ENCODE peak calls at places on chromosomes 6 and 20, in six cellular contexts. U is GM12865; G is mesendoderm; M is GM23248; V is CD8-positive, alpha-beta memory T cell; Z is breast epithelium. K is an unnamed sample.

GRCh38 chr20:36847009-36847709 is 28.8 kb upstream of the TLDC2 start:
- DNase-seq in M (peak), G (peak), Z (peak), V (no peak), U (no peak), K (peak)

GRCh38 chr20:54123587-54124180 is 50.1 kb downstream of the CYP24A1 start:
- DNase-seq in U (no peak), V (no peak), G (peak), Z (peak), M (peak), K (peak)

GRCh38 chr6:2921520-2922115 is 18.5 kb upstream of the SERPINB9 start:
- DNase-seq in G (no peak), Z (peak), V (no peak), M (no peak), U (no peak), K (no peak)

GRCh38 chr6:168374541-168375071 is 55.0 kb upstream of the DACT2 start:
- DNase-seq in U (no peak), V (no peak), Z (no peak), M (no peak), G (no peak), K (no peak)

GRCh38 chr20:21522479-21523397 is 8.9 kb upstream of the NKX2-2 start:
- DNase-seq in G (peak), U (no peak), Z (peak), V (no peak), M (no peak), K (no peak)

GRCh38 chr6:170265655-170266054 is 25.2 kb downstream of the DLL1 start:
- DNase-seq in G (no peak), M (no peak), Z (no peak), V (no peak), U (no peak), K (no peak)

GRCh38 chr20:51326241-51326819 is 216.2 kb downstream of the NFATC2 start:
- DNase-seq in Z (no peak), M (peak), U (peak), V (peak), G (peak), K (no peak)

GRCh38 chr6:52352239-52353008 is 9.5 kb upstream of the PAQR8 start:
- DNase-seq in Z (peak), V (no peak), M (peak), G (peak), U (peak), K (peak)

GRCh38 chr6:109349419-109349987 is 32.8 kb downstream of the CD164 start:
- DNase-seq in M (peak), G (no peak), Z (no peak), V (no peak), U (no peak), K (peak)

GRCh38 chr20:11703119-11703518 is 214.6 kb upstream of the BTBD3 start:
- DNase-seq in G (no peak), U (no peak), Z (no peak), M (no peak), V (no peak), K (no peak)

GRCh38 chr6:2254747-2255146 is 9.3 kb upstream of the GMDS start:
- DNase-seq in U (no peak), M (no peak), V (no peak), G (no peak), Z (no peak), K (no peak)

GRCh38 chr6:5116243-5116991 is 31.3 kb downstream of the PPP1R3G start:
- DNase-seq in G (no peak), M (peak), U (no peak), V (no peak), Z (no peak), K (no peak)

GRCh38 chr20:21944227-21944626 is 238.8 kb downstream of the PAX1 start:
- DNase-seq in V (no peak), U (no peak), Z (no peak), M (no peak), G (no peak), K (no peak)

GRCh38 chr6:142848969-142849368 is 96.0 kb downstream of the HIVEP2 start:
- DNase-seq in Z (no peak), M (no peak), V (no peak), U (no peak), G (no peak), K (no peak)

GRCh38 chr6:56988145-56988544 is 33.2 kb downstream of the BEND6 start:
- DNase-seq in M (no peak), G (no peak), V (no peak), U (no peak), Z (no peak), K (no peak)

GRCh38 chr6:41721396-41721795 is 14.0 kb downstream of the TFEB start:
- DNase-seq in G (no peak), M (no peak), V (no peak), U (no peak), Z (no peak), K (no peak)

DNA sequence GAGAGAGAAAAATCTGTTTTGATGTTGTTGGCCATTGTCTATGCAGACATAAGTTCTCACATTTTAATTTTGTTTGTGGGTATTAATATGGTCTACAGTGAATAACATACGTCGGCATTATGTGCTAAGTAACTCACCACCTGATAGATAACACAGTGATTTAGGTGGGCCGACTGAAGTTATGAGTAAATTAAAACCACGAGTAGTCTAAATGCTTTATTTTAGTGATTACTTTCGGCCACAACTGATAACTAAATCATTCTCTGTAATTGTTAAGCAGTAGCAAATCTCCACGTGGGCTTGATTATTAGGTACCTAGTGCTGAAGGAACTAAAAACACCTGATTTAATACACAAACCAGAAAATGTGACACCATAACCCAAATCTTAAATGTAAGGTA is 1.2 kb downstream of the DOP1A start:
- DNase-seq in V (no peak), U (no peak), M (peak), G (no peak), Z (no peak), K (no peak)
- H3K4me3 ChIP-seq in V (peak), U (peak), M (peak), G (no peak), Z (peak), K (peak)

GRCh38 chr6:31792090-31792374 is 3.5 kb downstream of the VARS1 start:
- DNase-seq in G (no peak), V (no peak), M (no peak), Z (no peak), U (no peak), K (no peak)
- H3K4me3 ChIP-seq in G (no peak), V (no peak), M (no peak), Z (no peak), U (no peak), K (no peak)

DNA sequence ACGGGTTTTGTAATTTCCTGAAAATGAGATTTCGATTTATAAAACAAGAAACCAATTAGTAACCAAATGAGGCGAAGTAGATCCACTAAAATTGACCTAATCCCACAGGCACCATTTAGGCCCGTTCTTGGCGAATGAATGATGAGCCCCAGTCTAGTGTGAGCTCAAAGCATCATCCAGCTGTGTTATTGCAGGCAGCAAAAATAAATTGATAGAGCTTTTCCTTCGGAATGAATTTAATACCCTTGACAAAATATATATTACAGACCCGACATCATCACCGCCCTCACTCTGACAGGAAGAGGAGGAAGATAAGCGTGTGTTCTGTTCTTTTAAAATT is 7.9 kb downstream of the SIM1 start:
- DNase-seq in U (no peak), V (no peak), Z (no peak), G (no peak), M (no peak), K (no peak)
- H3K4me3 ChIP-seq in U (no peak), V (no peak), Z (no peak), G (no peak), M (no peak), K (no peak)

GRCh38 chr6:88536056-88536455 is 369.9 kb upstream of the CNR1 start:
- DNase-seq in G (no peak), Z (no peak), M (no peak), V (no peak), U (no peak), K (no peak)
- H3K4me3 ChIP-seq in G (no peak), Z (no peak), M (no peak), V (no peak), U (no peak), K (no peak)

DNA sequence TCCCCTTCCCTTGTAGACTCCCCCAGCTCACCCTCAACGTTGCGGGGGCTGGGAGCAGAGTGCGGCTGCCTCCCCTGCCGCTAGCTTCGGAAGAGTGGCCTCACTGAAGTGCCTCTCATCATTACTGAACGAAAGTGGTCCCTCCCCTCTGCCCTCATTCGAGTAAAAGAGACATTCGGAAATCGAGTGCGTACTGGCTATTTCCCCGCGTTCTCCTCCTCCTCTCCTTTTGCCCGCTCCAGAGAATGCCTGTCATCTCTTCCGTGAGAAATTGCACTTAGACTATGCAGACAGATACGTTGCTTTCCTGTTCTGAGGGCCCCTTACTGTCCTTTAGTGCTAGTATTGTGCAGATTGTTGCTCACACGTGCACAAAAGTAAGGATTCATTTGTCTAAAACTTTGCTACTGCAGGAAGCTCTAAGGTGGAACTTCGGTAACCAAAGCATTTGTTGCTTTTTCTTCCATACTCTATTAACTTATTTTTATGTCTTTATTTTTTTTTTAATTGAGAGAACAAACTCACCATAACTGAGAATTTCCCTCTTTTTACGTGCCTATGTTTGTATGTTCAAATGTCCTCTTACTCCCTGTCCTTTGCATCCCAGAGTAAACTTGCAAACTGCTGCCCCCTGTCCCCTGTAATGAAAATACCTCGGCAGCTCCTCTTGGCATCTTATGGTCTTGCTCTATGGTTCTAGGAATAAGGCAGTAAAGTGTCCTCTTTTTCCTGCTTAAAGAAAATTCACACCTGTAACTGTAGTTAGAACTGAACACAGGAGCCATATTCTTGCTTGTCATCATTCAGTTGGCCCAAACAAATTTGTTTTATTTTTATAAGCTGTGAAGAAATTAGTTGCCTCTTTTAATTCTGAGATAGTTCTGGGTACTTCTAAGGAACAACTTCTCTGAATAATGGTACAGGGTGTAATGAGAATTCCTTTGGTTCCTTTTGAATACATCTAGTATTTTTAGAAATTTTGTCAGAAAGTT is 1.1 kb downstream of the MAP3K4 start:
- DNase-seq in G (peak), U (peak), M (peak), Z (peak), V (peak), K (peak)
- H3K4me3 ChIP-seq in G (peak), U (peak), M (peak), Z (peak), V (peak), K (peak)

GRCh38 chr6:161481786-161482516 is 208.1 kb upstream of the AGPAT4 start:
- DNase-seq in Z (no peak), U (no peak), V (no peak), G (no peak), M (no peak), K (peak)
- H3K4me3 ChIP-seq in Z (no peak), U (no peak), V (no peak), G (no peak), M (no peak), K (no peak)

GRCh38 chr20:3661060-3661820 is 2.0 kb downstream of the GFRA4 start:
- DNase-seq in V (no peak), U (no peak), Z (no peak), G (no peak), M (peak), K (no peak)
- H3K4me3 ChIP-seq in V (no peak), U (no peak), Z (peak), G (no peak), M (peak), K (no peak)

K was measured in skeletal muscle cell.